ENCODE peak calls at places on chromosomes 16 and 17, in nine cellular contexts. B is AG09319, D is GM12865, U is CD14-positive monocyte, G is upper lobe of right lung, W is cardiac muscle cell, H is AG04449, M is thoracic aorta, A is HCT116. X is an unnamed sample.

GRCh38 chr17:77433385-77434135 is 292.8 kb downstream of the SEC14L1 start:
- DNase-seq in B (no peak), D (peak; percentile 81), U (no peak), G (no peak), W (peak; percentile 79), H (peak; percentile 44), M (no peak), A (no peak), X (no peak)

GRCh38 chr16:12719972-12720371 is 83.7 kb downstream of the CPPED1 start:
- DNase-seq in B (no peak), D (no peak), U (no peak), G (no peak), W (no peak), H (no peak), M (no peak), A (no peak), X (no peak)

GRCh38 chr16:68698091-68698490 is 39.0 kb upstream of the CDH1 start:
- DNase-seq in B (no peak), D (no peak), U (no peak), G (no peak), W (no peak), H (no peak), M (no peak), A (no peak), X (no peak)

GRCh38 chr17:48483471-48484131 is 47.2 kb downstream of the HOXB1 start:
- DNase-seq in B (peak; percentile 84), D (peak; percentile 45), U (no peak), G (no peak), W (peak; percentile 94), H (peak; percentile 87), M (no peak), A (peak; percentile 95), X (peak; percentile 82)

GRCh38 chr17:78717431-78717980 is 64.6 kb downstream of the CYTH1 start:
- DNase-seq in B (no peak), D (peak; percentile 50), U (no peak), G (no peak), W (peak; percentile 64), H (no peak), M (no peak), A (no peak), X (no peak)

GRCh38 chr16:74984194-74984669 is 691 bp downstream of the WDR59 start:
- DNase-seq in B (no peak), D (peak; percentile 54), U (no peak), G (no peak), W (peak; percentile 38), H (no peak), M (no peak), A (no peak), X (no peak)

GRCh38 chr17:12665263-12666210 is at the start of gene MYOCD:
- DNase-seq in B (no peak), D (peak; percentile 19), U (no peak), G (peak; percentile 65), W (peak; percentile 16), H (peak; percentile 19), M (peak; percentile 8), A (no peak), X (no peak)

GRCh38 chr17:1643293-1643998 is 2.1 kb downstream of the SCARF1 start:
- DNase-seq in B (no peak), D (peak; percentile 71), U (no peak), G (peak; percentile 92), W (peak; percentile 23), H (no peak), M (no peak), A (peak; percentile 62), X (no peak)

GRCh38 chr17:51764387-51764971 is 394.0 kb downstream of the CA10 start:
- DNase-seq in B (no peak), D (peak; percentile 72), U (no peak), G (no peak), W (peak; percentile 77), H (peak; percentile 9), M (no peak), A (peak; percentile 68), X (peak; percentile 25)

GRCh38 chr17:9887521-9887920 is 17.6 kb downstream of the RCVRN start:
- DNase-seq in B (no peak), D (no peak), U (peak; percentile 12), G (no peak), W (no peak), H (no peak), M (no peak), A (no peak), X (no peak)

GRCh38 chr17:9895923-9896322 is 9.1 kb downstream of the RCVRN start:
- DNase-seq in B (no peak), D (no peak), U (no peak), G (no peak), W (peak; percentile 29), H (no peak), M (no peak), A (no peak), X (no peak)

GRCh38 chr17:9893606-9894005 is 11.5 kb downstream of the RCVRN start:
- DNase-seq in B (no peak), D (no peak), U (no peak), G (no peak), W (peak; percentile 82), H (no peak), M (no peak), A (no peak), X (no peak)

GRCh38 chr17:9886141-9886930 is 18.7 kb downstream of the RCVRN start:
- DNase-seq in B (no peak), D (no peak), U (peak; percentile 20), G (no peak), W (no peak), H (no peak), M (no peak), A (no peak), X (no peak)

DNA sequence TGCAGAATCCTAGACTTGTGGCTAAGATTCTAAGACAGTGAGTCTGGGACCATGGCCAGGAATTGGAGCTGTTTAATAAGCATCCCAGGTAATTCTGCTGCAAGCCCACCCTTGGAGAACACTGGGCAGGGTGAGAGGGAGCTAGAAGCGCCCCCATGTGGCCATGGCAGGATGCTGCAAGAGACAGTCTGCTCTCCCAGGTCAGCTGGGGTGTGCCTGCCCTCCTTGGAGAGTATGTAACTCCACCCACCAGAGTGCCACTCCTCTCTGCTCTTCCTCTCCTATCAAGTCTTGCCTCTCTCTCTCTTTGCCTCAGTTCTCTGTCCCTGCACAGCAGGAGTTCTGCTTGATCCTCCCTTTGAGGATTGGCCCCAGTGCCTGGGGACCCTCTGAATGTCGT is 14.9 kb downstream of the RCVRN start:
- DNase-seq in B (no peak), D (peak; percentile 50), U (no peak), G (no peak), W (peak; percentile 62), H (no peak), M (no peak), A (peak; percentile 43), X (no peak)
- TF ChIP-seq CTCF in B (peak; percentile 30), D (peak; percentile 65), U (peak; percentile 49), G (peak; percentile 47), W (peak; percentile 91), H (peak; percentile 31), M (peak; percentile 41), A (peak; percentile 96), X (no peak)

DNA sequence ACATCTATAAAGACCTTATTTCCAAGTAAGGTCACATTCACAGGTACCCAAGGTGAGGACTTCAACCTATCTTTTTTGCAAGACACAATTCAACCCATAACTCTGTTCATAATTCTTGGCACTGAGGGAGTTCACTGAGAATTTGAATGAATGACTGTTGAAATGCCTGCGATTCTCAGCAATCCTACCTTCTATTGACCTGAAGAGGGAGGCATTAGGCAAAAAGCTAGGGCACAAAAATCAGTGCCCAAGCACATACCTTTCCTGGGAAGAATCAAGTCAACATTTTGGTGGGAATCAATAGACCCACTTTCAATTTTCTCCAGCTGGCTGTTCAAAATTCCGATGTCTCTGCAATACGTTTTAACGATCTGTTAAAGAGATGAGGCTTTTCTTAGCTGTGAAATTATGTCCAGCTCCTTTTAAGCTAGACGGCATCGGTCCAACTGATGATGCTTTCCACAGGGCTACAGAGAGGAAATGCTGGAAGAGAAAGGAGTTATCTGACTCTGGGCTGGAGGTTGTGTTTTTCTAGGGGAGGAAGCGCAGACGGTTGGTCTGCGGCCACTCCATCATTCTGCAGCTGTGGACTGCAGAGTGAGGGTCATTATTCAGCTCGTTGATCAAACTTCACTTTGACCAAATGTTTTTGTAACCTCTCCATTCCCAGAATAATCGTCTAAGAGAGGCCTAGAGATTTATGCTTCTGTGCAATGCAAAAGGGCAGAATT is 25.1 kb downstream of the BCO1 start:
- DNase-seq in B (no peak), D (no peak), U (no peak), G (no peak), W (peak; percentile 78), H (no peak), M (no peak), A (no peak), X (no peak)
- TF ChIP-seq CTCF in B (no peak), D (no peak), U (no peak), G (no peak), W (peak; percentile 22), H (no peak), M (no peak), A (peak; percentile 31), X (peak; percentile 16)

GRCh38 chr17:81230043-81230820 is 7.5 kb upstream of the CEP131 start:
- DNase-seq in B (no peak), D (peak; percentile 38), U (no peak), G (no peak), W (no peak), H (no peak), M (no peak), A (no peak), X (no peak)
- TF ChIP-seq CTCF in B (peak; percentile 14), D (peak; percentile 56), U (peak; percentile 56), G (peak; percentile 22), W (peak; percentile 32), H (peak; percentile 19), M (no peak), A (peak; percentile 87), X (peak; percentile 37)

GRCh38 chr17:44561237-44561623 is 3.9 kb downstream of the FZD2 start:
- DNase-seq in B (no peak), D (no peak), U (no peak), G (no peak), W (no peak), H (no peak), M (no peak), A (no peak), X (no peak)

GRCh38 chr17:44568311-44568710 is 11.0 kb downstream of the FZD2 start:
- DNase-seq in B (no peak), D (no peak), U (no peak), G (no peak), W (no peak), H (no peak), M (no peak), A (no peak), X (no peak)

GRCh38 chr17:44569459-44569858 is 12.2 kb downstream of the FZD2 start:
- DNase-seq in B (no peak), D (no peak), U (no peak), G (no peak), W (no peak), H (no peak), M (no peak), A (no peak), X (no peak)

GRCh38 chr17:44564429-44564828 is 7.1 kb downstream of the FZD2 start:
- DNase-seq in B (no peak), D (no peak), U (no peak), G (no peak), W (no peak), H (no peak), M (no peak), A (no peak), X (no peak)

DNA sequence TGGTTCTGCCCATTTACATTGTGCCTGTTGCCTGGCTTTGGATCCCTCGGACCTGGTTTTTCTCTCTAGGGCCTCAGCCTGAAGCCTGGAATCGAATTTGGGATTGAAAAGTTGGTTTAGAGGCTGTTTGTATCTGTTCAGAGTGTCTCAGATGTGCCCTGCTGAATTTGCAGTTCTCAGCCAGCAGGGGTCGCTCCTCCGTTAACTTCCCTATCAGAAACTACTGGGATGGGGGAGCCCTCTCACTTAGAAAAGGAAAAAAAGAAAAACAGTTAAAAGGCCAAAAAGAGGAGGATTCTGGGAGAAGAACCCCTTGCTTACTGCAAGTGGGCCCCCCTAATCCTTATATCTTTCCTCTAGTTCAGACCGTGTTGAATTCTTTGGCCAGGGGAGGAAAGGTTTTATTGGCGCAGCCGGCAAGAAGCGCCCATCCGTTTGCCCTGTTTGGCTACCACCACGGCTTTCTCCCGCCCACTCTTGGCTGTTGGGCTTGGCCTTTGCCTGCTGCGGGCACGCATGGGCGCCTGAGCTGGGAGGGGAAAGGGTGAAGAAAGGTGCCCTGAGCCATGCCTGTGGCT is 8.7 kb downstream of the FZD2 start:
- DNase-seq in B (no peak), D (no peak), U (no peak), G (no peak), W (no peak), H (no peak), M (no peak), A (no peak), X (no peak)
- TF ChIP-seq CTCF in B (peak; percentile 35), D (peak; percentile 26), U (peak; percentile 39), G (peak; percentile 31), W (peak; percentile 49), H (peak; percentile 40), M (no peak), A (peak; percentile 67), X (peak; percentile 50)

X was measured in AG09309.